ENCODE peak calls at places on chromosomes 2 and 18, in four cellular contexts. N is H1, A is HepG2, J is K562. H is an unnamed sample.

GRCh38 chr18:23069481-23069880 is 65.8 kb upstream of the CABLES1 start:
- DNase-seq in N (no peak), J (no peak), A (no peak), H (no peak)

GRCh38 chr2:24231461-24231881 is 56.6 kb downstream of the FAM228A start:
- DNase-seq in J (no peak), A (no peak), N (no peak), H (no peak)

GRCh38 chr2:167196461-167197252 is 308.4 kb downstream of the XIRP2 start:
- DNase-seq in J (no peak), A (no peak), N (no peak), H (no peak)

GRCh38 chr2:196725218-196725617 is 74.3 kb downstream of the GTF3C3 start:
- DNase-seq in J (no peak), N (no peak), A (no peak), H (no peak)

GRCh38 chr2:44772131-44772530 is 169.4 kb upstream of the SIX3 start:
- DNase-seq in N (no peak), A (no peak), J (no peak), H (no peak)

GRCh38 chr18:42268793-42269192 is 313.8 kb downstream of the PIK3C3 start:
- DNase-seq in A (no peak), J (no peak), N (no peak), H (no peak)

GRCh38 chr2:223797811-223798721 is 39.3 kb downstream of the AP1S3 start:
- DNase-seq in J (peak; percentile 17), A (peak; percentile 59), N (no peak), H (no peak)

GRCh38 chr2:37456479-37456878 is 112.0 kb downstream of the QPCT start:
- DNase-seq in A (no peak), N (no peak), J (no peak), H (no peak)

GRCh38 chr2:233265899-233266431 is 14.5 kb downstream of the ATG16L1 start:
- DNase-seq in J (no peak), N (no peak), A (no peak), H (no peak)

GRCh38 chr18:49980869-49981268 is 167.5 kb upstream of the ACAA2 start:
- DNase-seq in J (no peak), A (no peak), N (no peak), H (no peak)

GRCh38 chr18:49886891-49887764 is 73.8 kb upstream of the ACAA2 start:
- DNase-seq in A (no peak), J (peak; percentile 23), N (peak; percentile 54), H (peak; percentile 12)

GRCh38 chr2:99880148-99880983 is 262.0 kb downstream of the AFF3 start:
- DNase-seq in J (no peak), A (no peak), N (no peak), H (no peak)
- TF ChIP-seq MAX in J (no peak), A (no peak), N (no peak), H (no peak)

GRCh38 chr18:61738488-61738887 is 154.3 kb downstream of the RNF152 start:
- DNase-seq in N (no peak), A (no peak), J (no peak), H (no peak)
- TF ChIP-seq FOSL1 in N (no peak), A (no peak), J (peak; percentile 76), H (no peak)

DNA sequence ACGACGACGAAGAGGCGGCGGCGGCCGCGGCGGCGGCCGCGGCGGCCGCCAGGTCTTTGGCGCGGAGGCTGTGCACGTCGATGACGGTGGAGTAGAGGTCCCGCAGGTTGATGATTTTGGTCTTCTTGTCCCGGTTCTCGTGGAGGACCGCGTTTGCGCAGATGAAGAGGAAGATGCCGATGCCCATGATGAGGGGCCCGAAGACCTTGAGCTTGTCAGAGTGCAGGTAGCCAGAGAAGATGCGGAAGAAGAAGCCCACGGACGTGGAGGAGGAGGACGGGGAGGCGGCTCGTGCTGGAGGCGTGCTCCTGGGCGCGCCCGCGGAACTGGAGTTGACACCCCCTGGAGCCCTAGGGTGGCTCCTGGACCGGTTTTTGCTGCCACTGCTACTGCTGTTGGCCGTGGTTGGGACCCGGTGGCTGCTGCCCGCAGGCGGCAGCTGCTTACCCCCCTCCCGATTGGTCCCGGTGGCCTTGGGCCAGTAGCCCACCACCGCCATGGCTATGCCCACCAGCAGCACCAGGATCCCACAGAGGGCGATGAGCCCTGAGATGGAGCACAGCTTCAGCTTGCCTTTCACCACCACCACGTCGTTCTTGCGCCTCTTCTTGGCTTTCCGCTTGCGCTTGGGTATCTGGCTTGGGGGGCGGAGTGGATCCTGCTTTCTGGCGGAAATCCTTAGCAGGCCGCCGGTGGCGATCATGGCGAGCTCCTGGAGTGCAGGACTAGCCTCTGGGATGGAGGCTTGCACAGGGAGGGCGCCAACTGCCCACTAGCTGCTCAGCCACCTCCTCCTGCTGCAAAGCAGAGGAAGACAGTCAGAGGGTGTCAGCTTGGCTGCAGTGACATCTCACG is 3.7 kb downstream of the TMEM200C start:
- DNase-seq in N (peak; percentile 61), J (no peak), A (no peak), H (no peak)
- TF ChIP-seq EZH2 in N (no peak), J (no peak), A (no peak), H (no peak)

GRCh38 chr18:43886341-43886740 is 609.1 kb upstream of the SYT4 start:
- DNase-seq in J (no peak), N (no peak), A (no peak), H (no peak)
- TF ChIP-seq MAX in J (no peak), N (no peak), A (no peak), H (no peak)

GRCh38 chr2:144081272-144081671 is 438.6 kb downstream of the ZEB2 start:
- DNase-seq in N (no peak), A (no peak), J (no peak), H (no peak)

GRCh38 chr2:144079808-144080207 is 440.1 kb downstream of the ZEB2 start:
- DNase-seq in A (no peak), J (no peak), N (no peak), H (no peak)

GRCh38 chr2:144082327-144082726 is 437.6 kb downstream of the ZEB2 start:
- DNase-seq in J (no peak), A (no peak), N (no peak), H (no peak)

GRCh38 chr2:144078802-144079386 is 441.0 kb downstream of the ZEB2 start:
- DNase-seq in A (no peak), J (no peak), N (no peak), H (no peak)

DNA sequence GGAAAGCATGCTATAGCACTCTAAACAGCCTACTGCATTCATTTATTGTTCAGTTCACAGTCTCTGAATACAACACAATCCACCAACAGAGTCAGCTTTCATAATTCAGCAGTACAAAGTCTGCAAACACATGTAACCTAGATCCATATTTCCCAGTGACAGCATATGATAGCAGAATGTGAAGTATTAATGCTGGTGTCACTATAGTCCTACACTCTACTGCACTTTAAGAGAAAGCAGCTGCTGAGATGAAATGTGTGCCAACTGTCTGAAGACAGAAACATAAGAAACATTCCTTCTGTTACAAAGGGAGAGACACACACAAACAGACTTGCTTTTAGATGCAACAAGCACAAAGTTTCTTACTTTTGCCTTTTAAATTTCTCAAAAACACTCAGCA is 441.8 kb downstream of the ZEB2 start:
- DNase-seq in J (no peak), N (no peak), A (no peak), H (no peak)
- TF ChIP-seq FOSL1 in J (no peak), N (no peak), A (no peak), H (no peak)